ENCODE peak calls at places on chromosomes 3 and 15, in ten cellular contexts. O is A549, M is tibial nerve, A is stomach, Q is body of pancreas, C is adrenal gland, H is heart left ventricle, B is ovary, N is lower leg skin, U is IMR-90. J is an unnamed sample.

GRCh38 chr3:30710017-30710416 is 103.6 kb downstream of the TGFBR2 start:
- DNase-seq in B (no peak), N (no peak), H (no peak), C (no peak), O (no peak), M (no peak), A (no peak), U (no peak), Q (no peak), J (no peak)

GRCh38 chr15:35697549-35698299 is 151.8 kb upstream of the DPH6 start:
- DNase-seq in N (no peak), U (peak; percentile 82), M (peak; percentile 23), C (peak; percentile 60), H (no peak), O (peak; percentile 1), A (no peak), Q (no peak), B (peak; percentile 43), J (no peak)

GRCh38 chr3:37853691-37854413 is 7.8 kb upstream of the CTDSPL start:
- DNase-seq in C (no peak), O (no peak), Q (no peak), U (no peak), H (no peak), N (peak; percentile 93), B (no peak), M (no peak), A (peak; percentile 84), J (no peak)

GRCh38 chr3:45551214-45552010 is 43.1 kb upstream of the LIMD1 start:
- DNase-seq in M (peak; percentile 56), O (no peak), N (peak; percentile 92), B (peak; percentile 79), Q (no peak), A (peak; percentile 33), C (peak; percentile 78), U (peak; percentile 99), H (peak; percentile 89), J (no peak)

GRCh38 chr3:59480486-59480995 is 430.7 kb upstream of the CFAP20DC start:
- DNase-seq in N (no peak), C (no peak), O (no peak), A (no peak), U (peak; percentile 72), M (no peak), Q (no peak), H (no peak), B (no peak), J (no peak)

GRCh38 chr3:58184309-58184981 is 26.3 kb downstream of the DNASE1L3 start:
- DNase-seq in A (no peak), M (no peak), C (no peak), U (no peak), Q (no peak), H (no peak), B (no peak), O (no peak), N (no peak), J (no peak)

GRCh38 chr3:37904614-37905047 is 43.0 kb downstream of the CTDSPL start:
- DNase-seq in H (no peak), B (no peak), M (no peak), A (no peak), U (peak; percentile 75), O (no peak), N (no peak), C (no peak), Q (no peak), J (no peak)

GRCh38 chr15:80934761-80935221 is 54.8 kb downstream of the MESD start:
- DNase-seq in C (no peak), H (no peak), Q (no peak), A (no peak), M (no peak), B (no peak), N (no peak), O (no peak), U (peak; percentile 74), J (no peak)

GRCh38 chr3:24548278-24548677 is 53.6 kb upstream of the THRB start:
- DNase-seq in H (no peak), M (no peak), N (no peak), O (no peak), C (no peak), Q (no peak), B (no peak), U (no peak), A (no peak), J (no peak)

GRCh38 chr3:169846458-169847193 is 23.1 kb downstream of the LRRC31 start:
- DNase-seq in B (no peak), C (no peak), N (no peak), U (peak; percentile 90), Q (no peak), A (no peak), O (peak; percentile 15), M (no peak), H (no peak), J (no peak)

GRCh38 chr3:38020342-38020726 is 9.1 kb downstream of the PLCD1 start:
- DNase-seq in M (no peak), U (no peak), Q (no peak), C (no peak), A (no peak), H (no peak), B (no peak), O (no peak), N (no peak), J (no peak)

GRCh38 chr3:127409421-127410136 is 121.7 kb upstream of the PRR20G start:
- DNase-seq in H (no peak), C (peak; percentile 15), O (no peak), B (no peak), M (no peak), A (peak; percentile 19), U (no peak), N (peak; percentile 48), Q (no peak), J (peak; percentile 88)

GRCh38 chr15:63905131-63905530 is 71.4 kb upstream of the HERC1 start:
- DNase-seq in Q (no peak), A (no peak), B (no peak), U (no peak), O (no peak), C (no peak), H (no peak), M (no peak), N (no peak), J (no peak)

GRCh38 chr15:28977377-28978010 is 91.7 kb downstream of the APBA2 start:
- DNase-seq in N (peak; percentile 48), C (peak; percentile 70), A (no peak), U (peak; percentile 98), B (no peak), H (peak; percentile 64), O (peak; percentile 96), Q (no peak), M (no peak), J (peak; percentile 64)

GRCh38 chr3:40118031-40118610 is 191.4 kb upstream of the EIF1B start:
- DNase-seq in A (no peak), U (no peak), O (no peak), M (no peak), H (no peak), N (no peak), C (no peak), B (no peak), Q (no peak), J (no peak)

GRCh38 chr3:124812291-124813265 is 74.6 kb downstream of the ITGB5 start:
- DNase-seq in O (peak; percentile 94), A (peak; percentile 64), B (peak; percentile 68), M (peak; percentile 52), Q (peak; percentile 23), C (peak; percentile 28), U (peak; percentile 99), N (peak; percentile 90), H (peak; percentile 83), J (peak; percentile 94)

GRCh38 chr15:101193063-101193712 is 58.7 kb downstream of the CHSY1 start:
- DNase-seq in N (no peak), M (no peak), Q (no peak), B (peak; percentile 46), U (peak; percentile 35), H (peak; percentile 77), C (no peak), A (no peak), O (no peak), J (peak; percentile 89)
- TF ChIP-seq POLR2A in N (no peak), M (no peak), Q (no peak), B (no peak), U (no peak), H (no peak), C (no peak), A (no peak), O (no peak), J (no peak)

GRCh38 chr15:92810418-92811138 is 89.5 kb upstream of the CHD2 start:
- DNase-seq in M (peak; percentile 85), A (no peak), U (peak; percentile 78), Q (peak; percentile 84), B (peak; percentile 69), N (peak; percentile 93), O (no peak), H (peak; percentile 86), C (peak; percentile 91), J (no peak)
- TF ChIP-seq POLR2A in M (peak; percentile 26), A (no peak), U (peak; percentile 59), Q (peak; percentile 85), B (no peak), N (no peak), O (peak; percentile 45), H (no peak), C (peak; percentile 26), J (no peak)

DNA sequence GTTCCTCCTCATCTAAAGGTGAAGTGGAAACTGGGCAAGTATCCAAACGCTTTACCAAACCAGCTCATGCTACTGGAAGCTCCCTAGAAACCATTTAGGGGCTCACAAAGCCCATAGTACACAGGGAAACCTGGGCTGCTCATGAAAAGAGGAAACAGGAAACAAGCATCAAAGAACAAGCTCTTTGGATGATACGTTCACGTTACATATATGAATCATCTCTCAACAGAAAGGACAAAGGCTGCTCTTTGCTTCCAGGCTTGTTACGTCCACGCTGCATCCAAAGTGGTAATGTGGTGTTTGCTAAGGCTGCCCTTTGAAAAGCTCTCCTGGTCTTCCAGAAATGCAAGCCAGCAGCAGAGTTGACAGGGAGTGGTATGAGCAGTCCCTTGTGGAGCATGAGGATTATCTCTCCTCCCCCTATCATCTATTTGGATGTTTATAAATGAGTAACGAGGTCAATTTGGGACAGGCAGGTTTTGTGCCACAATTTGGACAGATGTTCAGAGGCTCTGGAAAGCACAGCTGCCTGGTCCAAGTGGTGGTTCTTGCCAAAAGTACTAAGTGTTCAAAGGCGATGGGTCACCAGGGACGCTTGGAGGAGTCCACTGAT is 98.0 kb upstream of the RORA start:
- DNase-seq in U (no peak), Q (no peak), C (no peak), A (no peak), O (no peak), M (peak; percentile 42), B (no peak), H (peak; percentile 35), N (no peak), J (no peak)
- TF ChIP-seq POLR2A in U (no peak), Q (no peak), C (no peak), A (no peak), O (no peak), M (no peak), B (no peak), H (no peak), N (no peak), J (no peak)

GRCh38 chr3:52222319-52223221 is 2.9 kb downstream of the TLR9 start:
- DNase-seq in M (no peak), H (no peak), A (no peak), B (no peak), U (no peak), C (no peak), Q (no peak), N (no peak), O (no peak), J (no peak)
- TF ChIP-seq POLR2A in M (no peak), H (no peak), A (no peak), B (no peak), U (no peak), C (no peak), Q (no peak), N (no peak), O (no peak), J (no peak)

GRCh38 chr15:50353999-50354837 is 780 bp downstream of the GABPB1 start:
- DNase-seq in M (peak; percentile 54), N (peak; percentile 90), U (peak; percentile 92), O (peak; percentile 40), C (peak; percentile 84), H (peak; percentile 47), Q (peak; percentile 48), A (peak; percentile 53), B (peak; percentile 49), J (peak; percentile 89)
- TF ChIP-seq POLR2A in M (peak; percentile 74), N (no peak), U (peak; percentile 94), O (no peak), C (no peak), H (no peak), Q (peak; percentile 48), A (no peak), B (peak; percentile 54), J (peak; percentile 6)

J was measured in vagina.